ENCODE peak calls at places on chromosome 16, in nine cellular contexts. U is neural progenitor cell; N is activated effector memory CD4-positive, alpha-beta T cell treated with Interleukin-2 at 50 U/mL for 16 hours; H is H54; J is HTR-8/SVneo; W is HCT116; L is GM12865; V is HCEC 1CT; O is fibroblast of mammary gland. G is an unnamed sample.

GRCh38 chr16:9670058-9670457 is 512.2 kb downstream of the GRIN2A start:
- DNase-seq in U (peak), N (no peak), H (no peak), J (no peak), W (no peak), L (no peak), V (no peak), O (no peak), G (no peak)

GRCh38 chr16:87842209-87842869 is 27.0 kb downstream of the SLC7A5 start:
- DNase-seq in U (no peak), N (no peak), H (no peak), J (no peak), W (no peak), L (no peak), V (no peak), O (no peak), G (no peak)

GRCh38 chr16:81546781-81547180 is 102.2 kb downstream of the CMIP start:
- DNase-seq in U (no peak), N (no peak), H (no peak), J (no peak), W (no peak), L (no peak), V (no peak), O (no peak), G (no peak)

GRCh38 chr16:18966791-18967190 is 16.9 kb upstream of the TMC7 start:
- DNase-seq in U (no peak), N (no peak), H (no peak), J (no peak), W (no peak), L (no peak), V (no peak), O (no peak), G (no peak)

GRCh38 chr16:47503936-47504335 is 42.8 kb downstream of the PHKB start:
- DNase-seq in U (no peak), N (no peak), H (no peak), J (no peak), W (peak), L (no peak), V (peak), O (peak), G (no peak)

GRCh38 chr16:679808-680624 is at the start of gene STUB1:
- DNase-seq in U (peak), N (peak), H (peak), J (peak), W (peak), L (peak), V (peak), O (peak), G (peak)

GRCh38 chr16:1870365-1871082 is 1.4 kb downstream of the MEIOB start:
- DNase-seq in U (no peak), N (no peak), H (peak), J (peak), W (peak), L (no peak), V (peak), O (peak), G (peak)

GRCh38 chr16:8931864-8932263 is 31.8 kb downstream of the USP7 start:
- DNase-seq in U (peak), N (peak), H (no peak), J (peak), W (no peak), L (peak), V (peak), O (peak), G (peak)

GRCh38 chr16:11448796-11449416 is 103.6 kb downstream of the RMI2 start:
- DNase-seq in U (no peak), N (no peak), H (no peak), J (no peak), W (no peak), L (no peak), V (no peak), O (no peak), G (no peak)

GRCh38 chr16:81739503-81739902 is 39.6 kb upstream of the PLCG2 start:
- DNase-seq in U (no peak), N (no peak), H (no peak), J (no peak), W (no peak), L (peak), V (no peak), O (no peak), G (no peak)

GRCh38 chr16:84406006-84406963 is 37.9 kb downstream of the ATP2C2 start:
- DNase-seq in U (peak), N (no peak), H (no peak), J (no peak), W (no peak), L (no peak), V (no peak), O (no peak), G (no peak)

GRCh38 chr16:27305342-27305741 is 8.4 kb upstream of the IL4R start:
- DNase-seq in U (no peak), N (no peak), H (no peak), J (no peak), W (no peak), L (no peak), V (no peak), O (peak), G (no peak)

GRCh38 chr16:23877107-23878070 is 41.6 kb downstream of the PRKCB start:
- DNase-seq in U (no peak), N (no peak), H (no peak), J (no peak), W (no peak), L (peak), V (no peak), O (no peak), G (peak)

GRCh38 chr16:67304006-67304405 is 22.5 kb downstream of the KCTD19 start:
- DNase-seq in U (no peak), N (no peak), H (no peak), J (no peak), W (no peak), L (no peak), V (no peak), O (no peak), G (no peak)

G was measured in A549.